ENCODE peak calls at places on chromosomes 4 and X, in ten cellular contexts. V, P, R, K, J, S, F, T, H and B are unnamed samples. For H3K9me3, the result is how much of the 10 kb centered on the place peaks cover.

GRCh38 chrX:3678287-3678686 is 35.2 kb downstream of the PRKX start:
- DNase-seq in V (no peak), P (no peak), R (no peak), K (no peak), J (no peak), S (no peak), F (no peak), T (no peak), H (no peak), B (no peak)

GRCh38 chr4:52751349-52751911 is at the start of gene ERVMER34-1:
- DNase-seq in V (peak), P (no peak), R (peak), K (peak), J (no peak), S (peak), F (peak), T (no peak), H (peak), B (no peak)

GRCh38 chr4:157072002-157072401 is 3.9 kb upstream of the GLRB start:
- DNase-seq in V (no peak), P (no peak), R (peak), K (no peak), J (no peak), S (no peak), F (no peak), T (no peak), H (no peak), B (no peak)

GRCh38 chr4:65416875-65417274 is 253.4 kb downstream of the EPHA5 start:
- DNase-seq in V (peak), P (no peak), R (peak), K (no peak), J (no peak), S (peak), F (no peak), T (no peak), H (no peak), B (no peak)

GRCh38 chr4:3858765-3859388 is 92.7 kb downstream of the ADRA2C start:
- DNase-seq in V (no peak), P (no peak), R (no peak), K (no peak), J (no peak), S (no peak), F (no peak), T (no peak), H (no peak), B (no peak)

GRCh38 chr4:41102360-41103092 is 111.8 kb downstream of the APBB2 start:
- DNase-seq in V (no peak), P (no peak), R (no peak), K (no peak), J (no peak), S (no peak), F (no peak), T (no peak), H (no peak), B (no peak)

GRCh38 chrX:69374569-69374968 is 129.6 kb upstream of the NALF2 start:
- DNase-seq in V (no peak), P (no peak), R (no peak), K (no peak), J (no peak), S (no peak), F (no peak), T (no peak), H (no peak), B (peak)

GRCh38 chrX:46876901-46877300 is 35.3 kb upstream of the JADE3 start:
- DNase-seq in V (no peak), P (no peak), R (no peak), K (no peak), J (no peak), S (no peak), F (no peak), T (no peak), H (no peak), B (no peak)

GRCh38 chr4:133799916-133800315 is 401.7 kb downstream of the PABPC4L start:
- DNase-seq in V (no peak), P (no peak), R (no peak), K (no peak), J (no peak), S (no peak), F (no peak), T (no peak), H (no peak), B (no peak)

GRCh38 chr4:147846318-147847135 is 114.6 kb downstream of the ARHGAP10 start:
- DNase-seq in V (no peak), P (no peak), R (peak), K (no peak), J (no peak), S (no peak), F (no peak), T (no peak), H (no peak), B (no peak)

GRCh38 chr4:169619518-169619957 is 840 bp upstream of the CLCN3 start:
- DNase-seq in V (peak), P (peak), R (peak), K (no peak), J (no peak), S (peak), F (peak), T (no peak), H (peak), B (peak)

GRCh38 chr4:166301266-166301665 is 428.2 kb downstream of the TLL1 start:
- DNase-seq in V (no peak), P (no peak), R (no peak), K (no peak), J (no peak), S (no peak), F (no peak), T (no peak), H (no peak), B (no peak)

GRCh38 chr4:52780206-52780605 is 29.0 kb upstream of the ERVMER34-1 start:
- DNase-seq in V (no peak), P (no peak), R (no peak), K (no peak), J (peak), S (no peak), F (no peak), T (no peak), H (no peak), B (no peak)

GRCh38 chrX:77936299-77936698 is 25.8 kb downstream of the ATP7A start:
- DNase-seq in V (no peak), P (no peak), R (no peak), K (no peak), J (no peak), S (no peak), F (no peak), T (no peak), H (no peak), B (no peak)

GRCh38 chr4:6580353-6580752 is 5.4 kb downstream of the MAN2B2 start:
- DNase-seq in V (no peak), P (no peak), R (no peak), K (no peak), J (no peak), S (no peak), F (no peak), T (no peak), H (no peak), B (no peak)

GRCh38 chrX:68794486-68794885 is 34.3 kb upstream of the EFNB1 start:
- DNase-seq in V (no peak), P (no peak), R (no peak), K (no peak), J (no peak), S (no peak), F (no peak), T (no peak), H (no peak), B (no peak)

GRCh38 chrX:13077168-13077567 is 32.7 kb upstream of the FAM9C start:
- DNase-seq in V (no peak), P (no peak), R (peak), K (no peak), J (no peak), S (no peak), F (no peak), T (no peak), H (no peak), B (no peak)

GRCh38 chr4:101346562-101347266 is 612 bp downstream of the PPP3CA start:
- DNase-seq in V (peak), P (peak), R (peak), K (peak), J (peak), S (peak), F (peak), T (no peak), H (peak), B (no peak)

GRCh38 chrX:120604359-120604782 is 470 bp downstream of the MCTS1 start:
- DNase-seq in V (peak), P (no peak), R (peak), K (no peak), J (no peak), S (no peak), F (peak), T (no peak), H (no peak), B (no peak)

GRCh38 chr4:7642764-7643495 is 208.2 kb upstream of the PSAPL1 start:
- DNase-seq in V (no peak), P (no peak), R (no peak), K (no peak), J (no peak), S (no peak), F (no peak), T (no peak), H (no peak), B (no peak)

GRCh38 chrX:25019707-25020390 is 4.1 kb upstream of the ARX start:
- DNase-seq in V (no peak), P (no peak), R (no peak), K (no peak), J (no peak), S (no peak), F (no peak), T (no peak), H (no peak), B (no peak)

GRCh38 chr4:15336410-15337184 is 91.2 kb upstream of the C1QTNF7 start:
- DNase-seq in V (no peak), P (no peak), R (no peak), K (no peak), J (no peak), S (no peak), F (no peak), T (no peak), H (no peak), B (no peak)

GRCh38 chrX:51456246-51456645 is 40.1 kb downstream of the NUDT11 start:
- DNase-seq in V (no peak), P (no peak), R (no peak), K (no peak), J (no peak), S (no peak), F (no peak), T (no peak), H (no peak), B (no peak)

GRCh38 chr4:187995322-187996207 is at the start of gene ZFP42:
- DNase-seq in V (peak), P (no peak), R (no peak), K (no peak), J (no peak), S (no peak), F (no peak), T (no peak), H (no peak), B (no peak)

GRCh38 chr4:145545538-145546224 is 64.0 kb downstream of the SMAD1 start:
- DNase-seq in V (peak), P (no peak), R (peak), K (no peak), J (no peak), S (peak), F (no peak), T (peak), H (no peak), B (no peak)

GRCh38 chr4:69910016-69910782 is 20.7 kb upstream of the CSN1S1 start:
- DNase-seq in V (no peak), P (no peak), R (no peak), K (no peak), J (no peak), S (no peak), F (no peak), T (no peak), H (no peak), B (no peak)

GRCh38 chr4:94954273-94954672 is 196.5 kb downstream of the BMPR1B start:
- DNase-seq in V (no peak), P (no peak), R (no peak), K (no peak), J (no peak), S (no peak), F (no peak), T (no peak), H (no peak), B (no peak)

GRCh38 chr4:139229534-139230039 is 50.4 kb downstream of the MGARP start:
- DNase-seq in V (no peak), P (no peak), R (peak), K (no peak), J (no peak), S (no peak), F (peak), T (no peak), H (no peak), B (no peak)

GRCh38 chr4:165873298-165874071 is 448 bp downstream of the TLL1 start:
- DNase-seq in V (no peak), P (peak), R (no peak), K (peak), J (no peak), S (peak), F (no peak), T (no peak), H (no peak), B (no peak)

GRCh38 chr4:162506253-162506652 is 342.5 kb upstream of the FSTL5 start:
- DNase-seq in V (no peak), P (no peak), R (no peak), K (no peak), J (no peak), S (no peak), F (no peak), T (no peak), H (no peak), B (no peak)

GRCh38 chrX:56729152-56729557 is at the start of gene NBDY:
- DNase-seq in V (peak), P (no peak), R (peak), K (no peak), J (no peak), S (peak), F (peak), T (no peak), H (peak), B (no peak)

GRCh38 chrX:19673334-19674040 is 158.2 kb upstream of the MAP3K15 start:
- DNase-seq in V (peak), P (no peak), R (peak), K (peak), J (no peak), S (peak), F (no peak), T (no peak), H (no peak), B (no peak)

GRCh38 chr4:47483722-47484121 is 1.4 kb upstream of the ATP10D start:
- DNase-seq in V (no peak), P (no peak), R (no peak), K (no peak), J (no peak), S (no peak), F (no peak), T (no peak), H (no peak), B (no peak)

GRCh38 chr4:47486306-47486705 is 1.2 kb downstream of the ATP10D start:
- DNase-seq in V (no peak), P (no peak), R (peak), K (no peak), J (no peak), S (no peak), F (no peak), T (no peak), H (no peak), B (no peak)

GRCh38 chr4:47485047-47485692 is at the start of gene ATP10D:
- DNase-seq in V (peak), P (peak), R (peak), K (peak), J (peak), S (peak), F (peak), T (peak), H (peak), B (peak)

GRCh38 chr4:47482326-47482725 is 2.7 kb upstream of the ATP10D start:
- DNase-seq in V (no peak), P (no peak), R (peak), K (no peak), J (no peak), S (no peak), F (no peak), T (no peak), H (no peak), B (no peak)

GRCh38 chr4:47484169-47484568 is 906 bp upstream of the ATP10D start:
- DNase-seq in V (no peak), P (no peak), R (no peak), K (no peak), J (no peak), S (no peak), F (no peak), T (no peak), H (no peak), B (no peak)
- H3K9me3 ChIP-seq in V (under half), P (under half), R (under half), K (under half), J (under half), S (under half), F (under half), T (under half), H (under half), B (under half)

GRCh38 chr4:17326756-17327155 is 185.1 kb downstream of the QDPR start:
- DNase-seq in V (no peak), P (no peak), R (no peak), K (no peak), J (no peak), S (no peak), F (no peak), T (no peak), H (no peak), B (no peak)

GRCh38 chr4:17322514-17322913 is 189.4 kb downstream of the QDPR start:
- DNase-seq in V (no peak), P (no peak), R (no peak), K (no peak), J (no peak), S (no peak), F (no peak), T (no peak), H (no peak), B (no peak)

GRCh38 chr4:17325098-17325497 is 186.8 kb downstream of the QDPR start:
- DNase-seq in V (no peak), P (no peak), R (no peak), K (no peak), J (no peak), S (no peak), F (no peak), T (no peak), H (no peak), B (no peak)

GRCh38 chr4:17323619-17324400 is 188.1 kb downstream of the QDPR start:
- DNase-seq in V (no peak), P (no peak), R (peak), K (no peak), J (no peak), S (no peak), F (no peak), T (no peak), H (no peak), B (no peak)

DNA sequence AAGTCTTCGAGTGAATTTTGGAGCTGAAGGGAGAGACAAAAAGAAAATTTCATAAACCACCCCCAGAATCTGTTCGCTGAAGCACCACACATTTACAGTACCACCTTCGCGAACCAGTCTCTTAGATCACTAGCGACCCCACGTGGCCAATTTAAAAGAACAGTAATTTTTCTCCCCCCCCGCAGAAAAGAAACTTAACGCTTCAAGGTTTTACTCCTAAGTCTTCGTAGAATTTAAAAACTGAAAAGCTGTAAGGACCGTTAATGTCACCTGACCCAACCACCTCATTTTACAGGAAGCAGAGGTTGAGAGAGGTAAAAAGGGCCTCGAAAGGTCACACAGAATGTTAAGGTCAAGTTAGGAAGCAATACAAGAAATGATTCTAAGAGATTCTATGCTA is 187.5 kb downstream of the QDPR start:
- DNase-seq in V (peak), P (no peak), R (peak), K (no peak), J (no peak), S (no peak), F (peak), T (no peak), H (no peak), B (no peak)
- TF ChIP-seq POLR2AphosphoS5 in V (no peak), P (no peak), R (no peak), K (no peak), J (no peak), S (no peak), F (no peak), T (no peak), H (no peak), B (no peak)

GRCh38 chrX:48713847-48714246 is 17.3 kb downstream of the SUV39H1 start:
- DNase-seq in V (no peak), P (no peak), R (no peak), K (no peak), J (no peak), S (no peak), F (no peak), T (no peak), H (no peak), B (no peak)
- H3K9me3 ChIP-seq in V (under half), P (under half), R (under half), K (under half), J (under half), S (under half), F (under half), T (under half), H (under half), B (under half)

DNA sequence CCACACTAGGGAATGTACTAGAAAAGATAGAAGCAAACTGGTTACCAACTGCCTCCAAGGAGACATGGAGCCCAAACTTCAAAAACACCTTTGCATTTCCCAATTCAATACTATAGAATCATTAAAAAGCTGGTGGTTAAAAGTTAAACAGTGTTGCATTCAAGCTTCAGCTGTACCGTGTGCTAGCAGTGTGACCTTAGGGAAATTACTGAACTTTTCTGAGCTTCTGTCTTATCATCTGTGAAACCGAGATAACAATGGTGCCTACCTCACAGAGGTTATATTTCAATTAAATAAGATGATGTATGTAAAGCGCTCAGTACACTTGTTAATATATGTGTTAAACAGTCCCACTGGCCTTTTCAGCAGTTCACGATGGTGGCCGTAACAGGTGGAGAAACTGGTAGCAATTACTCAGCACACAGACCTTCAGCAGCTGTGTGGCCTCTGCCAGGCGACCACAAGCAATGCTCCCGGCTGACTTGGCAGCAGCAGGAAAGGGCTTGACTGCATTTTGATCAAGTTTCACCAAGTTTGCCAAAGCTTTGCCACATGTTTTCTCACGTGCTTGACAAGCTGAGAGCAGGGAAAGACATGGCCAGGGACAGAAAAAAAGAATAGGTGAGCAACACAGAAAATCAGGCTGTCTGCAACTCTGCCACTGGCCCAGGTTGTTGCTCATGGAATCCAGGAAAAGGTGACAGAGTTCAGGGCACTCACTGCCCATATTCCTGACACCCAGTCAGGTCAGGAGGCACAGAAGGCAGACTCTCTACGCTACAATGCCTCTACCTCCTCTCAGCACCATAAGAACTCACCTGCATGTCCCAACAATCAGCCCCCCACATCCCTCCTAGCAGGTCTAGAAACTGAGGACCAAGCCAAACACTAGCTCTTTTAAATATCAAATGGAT is 72.1 kb downstream of the PARM1 start:
- DNase-seq in V (no peak), P (no peak), R (no peak), K (no peak), J (no peak), S (peak), F (no peak), T (no peak), H (no peak), B (no peak)
- TF ChIP-seq POLR2AphosphoS5 in V (no peak), P (no peak), R (no peak), K (no peak), J (no peak), S (no peak), F (no peak), T (no peak), H (no peak), B (no peak)

DNA sequence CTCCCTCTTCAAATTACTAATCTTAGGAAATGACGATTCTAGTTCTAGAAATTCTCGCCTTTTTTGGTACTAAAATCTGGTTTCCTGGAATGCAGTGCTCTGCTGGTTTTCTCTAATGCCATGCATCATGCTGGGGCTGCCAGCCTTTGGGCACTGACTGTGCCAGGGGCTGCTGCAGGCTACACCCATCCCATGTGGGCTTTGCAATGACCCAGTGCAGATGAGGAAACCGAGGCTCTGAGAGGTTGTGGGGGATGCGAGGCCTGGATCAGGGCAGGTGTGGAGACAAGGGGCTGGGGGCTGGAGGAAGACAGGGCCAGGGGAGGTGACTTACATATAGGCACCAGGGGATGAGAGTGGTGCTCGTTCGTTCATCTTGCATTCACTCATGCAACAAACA is 95.3 kb downstream of the HMX1 start:
- DNase-seq in V (no peak), P (peak), R (no peak), K (no peak), J (no peak), S (no peak), F (no peak), T (no peak), H (no peak), B (no peak)
- H3K9me3 ChIP-seq in V (under half), P (under half), R (under half), K (under half), J (under half), S (under half), F (under half), T (under half), H (under half), B (under half)

GRCh38 chr4:173486714-173487392 is 43.2 kb downstream of the HAND2 start:
- DNase-seq in V (no peak), P (no peak), R (no peak), K (no peak), J (peak), S (no peak), F (no peak), T (no peak), H (no peak), B (no peak)
- TF ChIP-seq POLR2AphosphoS5 in V (no peak), P (no peak), R (no peak), K (no peak), J (no peak), S (no peak), F (no peak), T (no peak), H (no peak), B (no peak)